ENCODE peak calls at places on chromosomes 5 and 9, in eight cellular contexts. D is left lung; J is dorsolateral prefrontal cortex; I is K562; G is upper lobe of right lung; Z is stomach; C is CD8-positive, alpha-beta T cell; L is lung. R is an unnamed sample. For H3K27me3, the result is how much of the 10 kb centered on the place peaks cover.

GRCh38 chr9:71819115-71819739 is 50.9 kb upstream of the CEMIP2 start:
- DNase-seq in D (no peak), J (peak), I (peak), G (no peak), Z (peak), C (peak), L (no peak), R (peak)

GRCh38 chr5:10588779-10589447 is 25.0 kb downstream of the ANKRD33B start:
- DNase-seq in D (no peak), J (peak), I (peak), G (no peak), Z (no peak), C (no peak), L (no peak), R (no peak)

GRCh38 chr9:20462410-20462809 is 159.9 kb downstream of the MLLT3 start:
- DNase-seq in D (no peak), J (no peak), I (no peak), G (no peak), Z (no peak), C (no peak), L (no peak), R (no peak)

GRCh38 chr5:62779010-62779422 is 200.4 kb downstream of the LRRC70 start:
- DNase-seq in D (no peak), J (no peak), I (peak), G (no peak), Z (no peak), C (no peak), L (no peak), R (no peak)

GRCh38 chr5:173456751-173457171 is 128.5 kb upstream of the STC2 start:
- DNase-seq in D (no peak), J (no peak), I (no peak), G (no peak), Z (no peak), C (no peak), L (no peak), R (no peak)

GRCh38 chr5:116883875-116884274 is 309.3 kb upstream of the SEMA6A start:
- DNase-seq in D (no peak), J (no peak), I (no peak), G (no peak), Z (no peak), C (no peak), L (no peak), R (no peak)

GRCh38 chr9:90801175-90801506 is 478 bp upstream of the SYK start:
- DNase-seq in D (no peak), J (no peak), I (peak), G (no peak), Z (no peak), C (no peak), L (no peak), R (no peak)

GRCh38 chr5:59367791-59368394 is 525.6 kb downstream of the PDE4D start:
- DNase-seq in D (peak), J (peak), I (peak), G (no peak), Z (peak), C (peak), L (peak), R (peak)

GRCh38 chr9:91898451-91899433 is 51.3 kb downstream of the ROR2 start:
- DNase-seq in D (no peak), J (no peak), I (peak), G (no peak), Z (peak), C (no peak), L (no peak), R (no peak)

GRCh38 chr5:160237571-160238093 is 8.3 kb downstream of the FABP6 start:
- DNase-seq in D (no peak), J (no peak), I (no peak), G (no peak), Z (no peak), C (no peak), L (no peak), R (no peak)

GRCh38 chr5:120657083-120657482 is 193.0 kb downstream of the PRR16 start:
- DNase-seq in D (no peak), J (no peak), I (no peak), G (no peak), Z (no peak), C (no peak), L (no peak), R (no peak)

DNA sequence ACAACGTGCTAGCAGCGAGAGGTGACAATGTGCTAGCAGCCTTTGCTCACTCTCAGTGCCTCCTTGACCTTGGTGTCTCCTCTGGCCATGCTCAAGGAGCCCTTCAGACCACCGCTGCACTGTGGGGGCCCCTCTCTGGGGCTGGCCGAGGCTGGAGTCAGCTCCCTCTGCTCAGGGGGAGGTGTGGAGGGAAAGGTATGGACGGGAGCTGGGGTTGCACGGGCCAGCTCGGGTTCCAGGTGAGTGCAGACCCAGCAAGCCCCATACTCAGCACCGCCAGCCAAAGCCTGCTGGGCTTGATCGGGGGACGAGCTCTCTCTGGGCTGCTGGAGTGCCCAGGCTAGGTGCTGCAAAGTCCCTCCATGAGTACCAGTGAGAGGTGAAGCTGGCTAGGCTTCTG is 180.2 kb downstream of the TRIM36 start:
- DNase-seq in D (no peak), J (no peak), I (no peak), G (no peak), Z (no peak), C (no peak), L (no peak), R (no peak)
- H3K4me3 ChIP-seq in D (no peak), J (no peak), I (no peak), G (no peak), Z (no peak), C (no peak), L (no peak), R (no peak)

GRCh38 chr9:37650299-37650872 is 368 bp upstream of the FRMPD1 start:
- DNase-seq in D (no peak), J (no peak), I (no peak), G (no peak), Z (no peak), C (no peak), L (no peak), R (no peak)
- H3K27me3 ChIP-seq in D (half or more), J (under half), I (half or more), G (half or more), Z (half or more), C (under half), L (under half), R (under half)

GRCh38 chr9:121568541-121569265 is 69.1 kb upstream of the GGTA1 start:
- DNase-seq in D (no peak), J (peak), I (no peak), G (no peak), Z (no peak), C (no peak), L (no peak), R (no peak)
- H3K4me3 ChIP-seq in D (no peak), J (peak), I (no peak), G (no peak), Z (no peak), C (no peak), L (no peak), R (no peak)

GRCh38 chr9:93874242-93874641 is 80.9 kb downstream of the BARX1 start:
- DNase-seq in D (no peak), J (no peak), I (no peak), G (no peak), Z (no peak), C (no peak), L (no peak), R (no peak)

GRCh38 chr9:93871286-93871685 is 83.9 kb downstream of the BARX1 start:
- DNase-seq in D (no peak), J (no peak), I (no peak), G (no peak), Z (no peak), C (no peak), L (no peak), R (no peak)

GRCh38 chr9:93869863-93870262 is 85.3 kb downstream of the BARX1 start:
- DNase-seq in D (no peak), J (no peak), I (no peak), G (no peak), Z (no peak), C (no peak), L (no peak), R (no peak)

DNA sequence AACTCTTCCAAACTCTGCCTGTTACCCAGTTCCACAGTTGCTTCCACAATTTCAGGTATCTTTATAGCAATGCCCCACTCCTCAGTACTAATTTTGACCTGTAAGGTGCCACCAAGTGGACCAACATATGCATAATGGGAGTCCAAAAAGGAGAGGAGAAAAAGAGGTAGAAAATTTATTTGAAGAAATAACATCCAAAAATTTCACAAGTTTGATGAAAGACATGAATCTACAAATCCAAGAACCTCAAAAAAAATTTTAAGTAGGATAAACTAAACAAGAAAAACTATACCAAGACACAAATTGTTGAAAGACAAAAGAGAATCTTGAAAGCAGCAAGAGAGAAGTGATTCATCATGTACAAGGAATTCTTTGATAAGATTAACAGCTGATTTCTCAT is 79.8 kb downstream of the BARX1 start:
- DNase-seq in D (no peak), J (no peak), I (no peak), G (no peak), Z (no peak), C (no peak), L (no peak), R (no peak)
- H3K27me3 ChIP-seq in D (under half), J (under half), I (under half), G (under half), Z (under half), C (under half), L (under half), R (under half)

GRCh38 chr9:131282175-131282574 is 5.9 kb upstream of the FAM78A start:
- DNase-seq in D (no peak), J (no peak), I (no peak), G (no peak), Z (no peak), C (no peak), L (no peak), R (no peak)
- H3K4me3 ChIP-seq in D (no peak), J (peak), I (no peak), G (no peak), Z (no peak), C (no peak), L (no peak), R (no peak)

DNA sequence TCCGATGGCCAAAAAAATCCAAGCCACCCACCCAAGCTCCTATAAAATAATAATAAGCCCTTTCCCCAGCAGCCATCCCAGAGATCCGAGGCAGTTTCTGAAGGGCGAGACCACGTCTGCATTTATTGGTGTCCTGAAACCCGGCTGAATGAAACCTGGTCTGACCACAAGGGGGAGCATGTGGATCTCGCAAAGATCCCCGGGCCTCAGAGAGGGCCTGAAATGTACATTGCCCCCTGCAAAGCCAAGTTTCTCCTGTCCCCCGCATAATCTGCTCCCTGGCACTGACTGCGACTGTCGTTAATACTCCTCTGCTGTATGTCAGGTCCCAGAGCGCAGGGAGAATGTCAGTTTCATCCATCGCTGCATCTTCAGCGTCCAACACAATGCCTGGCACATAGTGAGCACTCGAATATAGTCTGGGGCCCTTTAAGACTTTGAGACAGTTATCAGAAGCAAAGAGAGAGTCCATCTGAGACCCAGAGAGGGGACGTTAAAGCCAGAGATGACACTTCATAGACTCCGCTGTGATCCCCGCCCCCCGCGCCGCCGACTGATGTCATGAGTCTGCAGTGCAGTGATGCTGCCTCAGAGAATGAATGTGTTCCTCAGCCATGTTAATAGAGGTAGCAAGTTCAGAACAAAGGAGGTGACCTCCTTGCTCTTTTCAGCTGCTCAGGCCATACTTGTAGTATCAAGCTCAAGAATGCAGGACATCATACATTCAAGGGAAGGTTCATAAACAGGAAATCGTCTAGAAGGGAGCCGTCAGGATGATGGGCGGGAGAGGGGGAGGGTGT is 74.5 kb upstream of the BARHL1 start:
- DNase-seq in D (peak), J (peak), I (peak), G (no peak), Z (peak), C (peak), L (peak), R (peak)
- H3K27me3 ChIP-seq in D (half or more), J (under half), I (half or more), G (under half), Z (half or more), C (under half), L (under half), R (under half)

DNA sequence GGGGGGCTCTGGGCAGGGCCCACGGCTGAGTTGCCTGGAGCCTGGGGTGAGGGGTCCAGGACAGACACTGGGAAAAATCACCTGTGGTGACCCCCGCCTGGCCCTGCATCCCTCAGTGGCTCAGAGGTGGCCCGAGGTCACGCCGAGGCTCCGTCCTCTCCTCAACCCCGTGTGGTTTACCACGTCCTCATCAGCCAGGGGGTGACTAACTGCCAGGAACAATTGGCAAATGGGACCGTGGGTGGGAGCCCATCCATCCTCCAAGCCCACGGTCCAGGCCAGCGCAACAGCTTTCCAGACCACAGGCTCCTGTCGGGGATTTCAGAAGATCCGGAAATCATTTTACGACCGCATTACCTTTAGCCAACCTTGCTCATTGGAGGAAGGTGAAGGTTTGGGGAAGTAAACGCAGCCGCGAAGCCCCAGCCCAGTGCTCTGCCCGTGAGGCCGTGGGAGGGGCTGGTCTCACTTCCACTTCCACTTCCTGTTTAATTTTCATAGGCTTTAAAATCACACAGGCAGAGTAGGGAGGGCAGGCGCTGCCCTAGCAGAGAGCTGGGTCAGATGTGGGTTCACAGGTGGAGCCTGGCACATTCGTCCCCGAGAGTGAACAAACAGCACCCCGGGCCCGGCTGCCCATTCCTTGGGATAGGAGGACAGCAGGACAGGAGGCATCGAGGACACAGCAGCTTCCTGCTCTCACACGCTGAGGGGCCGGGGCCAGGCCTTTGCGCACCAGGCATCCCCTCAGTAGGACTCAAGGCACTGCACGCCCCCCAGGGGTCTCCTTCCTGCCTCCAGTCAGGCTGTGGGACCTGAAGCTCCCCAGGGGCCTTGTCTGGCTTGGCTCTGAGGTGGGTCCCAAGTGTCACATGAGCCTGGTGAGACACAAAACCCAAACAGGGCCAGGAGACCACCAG is 19.8 kb upstream of the SLC9A3 start:
- DNase-seq in D (peak), J (no peak), I (peak), G (peak), Z (peak), C (peak), L (peak), R (peak)
- H3K4me3 ChIP-seq in D (no peak), J (no peak), I (no peak), G (no peak), Z (no peak), C (peak), L (no peak), R (peak)

DNA sequence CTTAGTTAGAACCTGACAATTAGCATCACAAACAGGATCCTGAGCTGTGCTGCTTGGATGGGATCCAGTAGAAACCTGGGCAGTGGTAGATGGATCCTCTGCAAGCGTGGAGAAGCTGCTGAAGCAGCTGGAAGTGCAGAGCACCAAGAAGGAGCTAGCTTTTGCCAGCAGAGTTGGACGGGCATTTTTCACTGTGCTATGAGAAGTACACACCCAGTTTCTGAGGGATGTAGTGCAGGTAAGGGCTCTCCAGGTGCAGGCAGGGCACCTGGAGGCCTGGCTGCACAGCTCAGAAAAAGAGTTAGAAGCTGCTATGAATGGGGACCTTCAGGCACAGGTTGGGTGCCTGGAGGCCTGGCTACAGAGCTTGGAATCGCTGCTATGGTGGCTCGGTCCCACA is 623.9 kb upstream of the NUDT12 start:
- DNase-seq in D (no peak), J (no peak), I (no peak), G (no peak), Z (no peak), C (no peak), L (no peak), R (no peak)
- H3K27me3 ChIP-seq in D (under half), J (under half), I (under half), G (under half), Z (under half), C (under half), L (under half), R (under half)

GRCh38 chr5:133867851-133868545 is 100.4 kb downstream of the C5orf15 start:
- DNase-seq in D (no peak), J (no peak), I (no peak), G (peak), Z (no peak), C (no peak), L (no peak), R (no peak)

GRCh38 chr5:133867341-133867740 is 101.1 kb downstream of the C5orf15 start:
- DNase-seq in D (no peak), J (no peak), I (no peak), G (peak), Z (no peak), C (no peak), L (no peak), R (no peak)

GRCh38 chr5:133869675-133869978 is 98.8 kb downstream of the C5orf15 start:
- DNase-seq in D (no peak), J (peak), I (no peak), G (peak), Z (peak), C (no peak), L (no peak), R (no peak)

GRCh38 chr5:133870661-133871060 is 97.8 kb downstream of the C5orf15 start:
- DNase-seq in D (no peak), J (no peak), I (no peak), G (peak), Z (no peak), C (no peak), L (no peak), R (no peak)

GRCh38 chr5:133868946-133869674 is 99.3 kb downstream of the C5orf15 start:
- DNase-seq in D (peak), J (peak), I (peak), G (peak), Z (peak), C (peak), L (peak), R (peak)
- H3K4me3 ChIP-seq in D (no peak), J (peak), I (no peak), G (no peak), Z (no peak), C (no peak), L (no peak), R (no peak)

DNA sequence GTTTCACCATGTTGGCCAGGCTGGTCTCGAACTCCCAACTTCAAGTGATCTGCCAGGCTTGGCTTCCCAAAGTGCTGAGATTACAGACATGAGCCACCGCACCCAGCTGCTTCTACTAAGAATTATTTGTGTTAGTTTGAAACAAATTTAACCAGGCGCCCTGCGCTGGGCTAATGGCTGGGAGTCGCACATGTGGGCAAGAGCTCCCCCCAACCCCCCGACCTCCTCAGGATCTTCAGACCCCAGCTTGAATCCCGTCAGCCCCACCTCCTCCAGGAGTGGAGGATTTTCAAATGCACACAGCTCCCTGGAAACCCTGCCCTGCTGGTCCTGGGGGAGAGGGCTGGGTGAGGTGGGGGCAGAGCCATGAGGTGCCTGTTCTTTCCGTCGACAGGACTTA is 21.2 kb upstream of the SLC12A7 start:
- DNase-seq in D (no peak), J (no peak), I (no peak), G (no peak), Z (no peak), C (no peak), L (no peak), R (no peak)
- H3K27me3 ChIP-seq in D (under half), J (under half), I (half or more), G (under half), Z (under half), C (under half), L (under half), R (under half)

R was measured in naive thymus-derived CD4-positive, alpha-beta T cell.